ENCODE peak calls at places on chromosomes 2 and 18, in nine cellular contexts. V is PC-3, G is iris pigment epithelial cell, I is GOT3, W is NCI-H2081, P is A673, J is lower lobe of right lung, A is fibroblast of gingiva, E is cardiac septum. R is an unnamed sample.

GRCh38 chr2:74238879-74239278 is 40.5 kb downstream of the MTHFD2 start:
- DNase-seq in A (peak; percentile 89), W (no peak), P (peak; percentile 25), E (no peak), J (no peak), V (peak; percentile 48), G (peak; percentile 84), I (no peak), R (peak; percentile 71)

GRCh38 chr18:62954341-62954740 is 239.0 kb downstream of the PHLPP1 start:
- DNase-seq in V (peak; percentile 85), A (no peak), P (no peak), I (no peak), G (peak; percentile 51), J (no peak), W (peak; percentile 57), E (no peak), R (no peak)

GRCh38 chr2:205852457-205852856 is 170.2 kb downstream of the NRP2 start:
- DNase-seq in I (no peak), P (no peak), A (peak; percentile 64), E (no peak), V (no peak), W (no peak), G (no peak), J (no peak), R (peak; percentile 30)

GRCh38 chr2:84919885-84920580 is 14.6 kb downstream of the TMSB10 start:
- DNase-seq in I (no peak), G (peak; percentile 97), W (no peak), V (peak; percentile 97), J (no peak), E (no peak), A (peak; percentile 95), P (peak; percentile 94), R (peak; percentile 96)

GRCh38 chr2:177726853-177727465 is 334.4 kb downstream of the AGPS start:
- DNase-seq in A (no peak), P (no peak), I (no peak), J (no peak), V (no peak), G (no peak), W (no peak), E (no peak), R (no peak)

GRCh38 chr18:23227729-23228075 is 92.4 kb downstream of the CABLES1 start:
- DNase-seq in G (no peak), E (no peak), P (peak; percentile 89), A (no peak), I (no peak), W (peak; percentile 24), J (no peak), V (no peak), R (no peak)

GRCh38 chr2:148928395-148928794 is 53.4 kb downstream of the KIF5C start:
- DNase-seq in P (no peak), E (no peak), W (peak; percentile 87), J (no peak), A (no peak), I (no peak), V (no peak), G (no peak), R (no peak)

GRCh38 chr2:223414646-223415045 is 187.5 kb downstream of the SCG2 start:
- DNase-seq in P (no peak), I (no peak), A (peak; percentile 92), E (no peak), V (no peak), W (no peak), G (peak; percentile 87), J (no peak), R (peak; percentile 75)

GRCh38 chr2:62894966-62895631 is 155.5 kb upstream of the OTX1 start:
- DNase-seq in I (no peak), E (no peak), V (no peak), W (no peak), J (no peak), G (no peak), P (no peak), A (no peak), R (no peak)